ENCODE peak calls at places on chromosomes 6 and 20, in five cellular contexts. P is K562, Z is cardiac fibroblast, T is PC-9, U is fibroblast of the aortic adventitia. L is an unnamed sample.

GRCh38 chr6:13554929-13555333 is 19.5 kb upstream of the SIRT5 start:
- DNase-seq in U (peak), Z (peak), P (no peak), T (peak), L (peak)

GRCh38 chr6:147648936-147649335 is 140.4 kb downstream of the SAMD5 start:
- DNase-seq in P (no peak), Z (no peak), U (no peak), T (no peak), L (no peak)

GRCh38 chr20:5703542-5704215 is 46.5 kb upstream of the SHLD1 start:
- DNase-seq in U (peak), T (no peak), Z (no peak), P (no peak), L (no peak)

GRCh38 chr6:40407239-40407638 is 179.9 kb downstream of the LRFN2 start:
- DNase-seq in P (no peak), Z (no peak), T (no peak), U (no peak), L (no peak)

GRCh38 chr6:2718334-2719052 is 32.2 kb downstream of the MYLK4 start:
- DNase-seq in Z (peak), T (no peak), U (peak), P (no peak), L (no peak)

GRCh38 chr6:35238843-35239289 is 20.7 kb upstream of the ZNF76 start:
- DNase-seq in P (no peak), Z (peak), U (peak), T (no peak), L (no peak)

GRCh38 chr6:33000053-33000452 is 9.3 kb downstream of the HLA-DOA start:
- DNase-seq in U (no peak), Z (no peak), T (no peak), P (no peak), L (no peak)

GRCh38 chr6:100633096-100633766 is 168.5 kb upstream of the SIM1 start:
- DNase-seq in U (peak), T (peak), Z (peak), P (no peak), L (no peak)

GRCh38 chr20:46084805-46085792 is 4.7 kb downstream of the NCOA5 start:
- DNase-seq in P (no peak), T (no peak), Z (peak), U (peak), L (no peak)

GRCh38 chr6:13457577-13457976 is 29.8 kb downstream of the GFOD1 start:
- DNase-seq in Z (no peak), P (no peak), T (no peak), U (peak), L (no peak)

GRCh38 chr6:103797738-103798137 is 1062.0 kb downstream of the HACE1 start:
- DNase-seq in Z (peak), U (peak), P (no peak), T (no peak), L (no peak)

GRCh38 chr6:32118782-32119628 is 9.0 kb downstream of the ATF6B start:
- DNase-seq in T (peak), Z (peak), U (peak), P (peak), L (peak)

GRCh38 chr20:16747291-16747811 is 807 bp upstream of the OTOR start:
- DNase-seq in U (no peak), T (no peak), P (no peak), Z (no peak), L (no peak)

GRCh38 chr6:25302156-25302555 is 23.0 kb downstream of the CARMIL1 start:
- DNase-seq in U (peak), Z (no peak), P (no peak), T (no peak), L (no peak)

GRCh38 chr6:112337209-112337638 is 9.9 kb upstream of the RFPL4B start:
- DNase-seq in U (peak), P (no peak), Z (peak), T (peak), L (peak)

GRCh38 chr20:13342469-13343242 is 121.6 kb downstream of the ISM1 start:
- DNase-seq in Z (no peak), P (no peak), T (no peak), U (no peak), L (no peak)

GRCh38 chr20:62377615-62378085 is 9.3 kb upstream of the RPS21 start:
- DNase-seq in P (no peak), Z (no peak), U (no peak), T (peak), L (no peak)

GRCh38 chr20:33002087-33002808 is 2.0 kb downstream of the SUN5 start:
- DNase-seq in T (no peak), Z (no peak), U (no peak), P (no peak), L (no peak)

GRCh38 chr6:7404546-7404945 is 14.9 kb downstream of the RIOK1 start:
- DNase-seq in U (no peak), Z (no peak), T (no peak), P (no peak), L (no peak)

GRCh38 chr6:27332692-27333641 is 20.9 kb upstream of the POM121L2 start:
- DNase-seq in T (peak), P (peak), U (peak), Z (peak), L (peak)

GRCh38 chr6:33872761-33873160 is 69.0 kb upstream of the MLN start:
- DNase-seq in U (no peak), P (no peak), T (no peak), Z (no peak), L (no peak)

GRCh38 chr6:13522639-13523038 is 35.2 kb upstream of the GFOD1 start:
- DNase-seq in P (no peak), T (no peak), Z (no peak), U (no peak), L (no peak)

GRCh38 chr20:37417146-37417856 is 71.4 kb downstream of the SRC start:
- DNase-seq in T (no peak), Z (no peak), U (peak), P (no peak), L (no peak)

GRCh38 chr20:32302507-32302872 is 25.0 kb downstream of the KIF3B start:
- DNase-seq in T (no peak), P (no peak), Z (no peak), U (no peak), L (no peak)

GRCh38 chr6:138035070-138035469 is 72.1 kb downstream of the PERP start:
- DNase-seq in T (peak), U (no peak), Z (no peak), P (no peak), L (no peak)

GRCh38 chr6:85449818-85450577 is at the start of gene NT5E:
- DNase-seq in T (peak), P (no peak), Z (peak), U (peak), L (peak)

GRCh38 chr20:40632346-40632976 is 56.6 kb downstream of the MAFB start:
- DNase-seq in U (no peak), P (no peak), T (no peak), Z (no peak), L (no peak)

GRCh38 chr6:33957391-33958207 is 153.8 kb upstream of the MLN start:
- DNase-seq in P (no peak), T (no peak), Z (no peak), U (no peak), L (no peak)

GRCh38 chr6:6515691-6516607 is 72.6 kb upstream of the LY86 start:
- DNase-seq in T (no peak), Z (no peak), P (no peak), U (no peak), L (no peak)

GRCh38 chr6:33856655-33857054 is 52.9 kb upstream of the MLN start:
- DNase-seq in Z (no peak), U (no peak), T (no peak), P (no peak), L (no peak)

GRCh38 chr6:106609699-106610098 is 19.6 kb downstream of the RTN4IP1 start:
- DNase-seq in P (no peak), Z (no peak), U (peak), T (peak), L (no peak)
- TF ChIP-seq CTCF in P (peak), Z (peak), U (peak), T (peak), L (peak)

GRCh38 chr6:36246511-36247268 is 23.2 kb upstream of the PNPLA1 start:
- DNase-seq in Z (no peak), U (no peak), T (no peak), P (no peak), L (no peak)

GRCh38 chr6:36243562-36244212 is 26.2 kb upstream of the PNPLA1 start:
- DNase-seq in T (no peak), U (no peak), P (no peak), Z (no peak), L (no peak)

GRCh38 chr6:36244641-36245280 is 25.1 kb upstream of the PNPLA1 start:
- DNase-seq in U (no peak), P (peak), Z (no peak), T (no peak), L (peak)

GRCh38 chr6:36247691-36248090 is 22.2 kb upstream of the PNPLA1 start:
- DNase-seq in T (no peak), Z (peak), P (no peak), U (peak), L (no peak)

DNA sequence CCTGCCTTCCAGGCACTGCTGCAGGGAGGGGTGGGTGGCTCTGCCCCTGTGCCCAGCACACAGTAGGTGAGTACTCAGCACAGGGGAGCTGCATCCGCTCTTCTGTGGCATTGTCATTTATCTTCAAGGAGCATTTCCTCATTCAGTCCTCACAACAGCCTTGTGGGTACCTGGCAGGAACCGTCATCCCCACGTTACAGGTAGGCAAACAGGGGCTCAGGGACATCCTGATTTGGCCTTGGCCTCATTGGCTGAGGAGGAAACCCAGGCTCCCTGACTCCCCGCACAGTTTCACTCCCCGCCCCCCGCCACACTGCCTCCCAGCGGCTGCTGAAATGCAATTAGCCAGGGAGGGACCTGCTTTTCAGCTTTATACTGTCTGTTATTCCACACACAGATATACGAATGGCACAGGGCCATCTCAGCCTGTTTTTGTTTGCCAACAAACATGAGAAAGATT is 24.3 kb upstream of the PNPLA1 start:
- DNase-seq in P (peak), Z (no peak), U (no peak), T (no peak), L (no peak)
- TF ChIP-seq CTCF in P (peak), Z (no peak), U (peak), T (no peak), L (no peak)

GRCh38 chr6:116514103-116514502 is 2.7 kb downstream of the CALHM5 start:
- DNase-seq in P (no peak), Z (no peak), U (no peak), T (no peak), L (no peak)

GRCh38 chr6:116512709-116513108 is 1.3 kb downstream of the CALHM5 start:
- DNase-seq in T (no peak), P (no peak), U (no peak), Z (no peak), L (no peak)

GRCh38 chr6:116513224-116513875 is 1.9 kb downstream of the CALHM5 start:
- DNase-seq in Z (no peak), T (no peak), U (no peak), P (no peak), L (no peak)

GRCh38 chr6:116512155-116512559 is 718 bp downstream of the CALHM5 start:
- DNase-seq in T (no peak), Z (peak), P (no peak), U (no peak), L (no peak)

GRCh38 chr6:116511424-116512131 is at the start of gene CALHM5:
- DNase-seq in U (peak), Z (peak), P (peak), T (no peak), L (no peak)
- TF ChIP-seq CTCF in U (peak), Z (peak), P (peak), T (peak), L (peak)

GRCh38 chr6:136371117-136371696 is 81.6 kb upstream of the BCLAF1 start:
- DNase-seq in P (no peak), Z (no peak), T (no peak), U (no peak), L (no peak)
- TF ChIP-seq CTCF in P (no peak), Z (no peak), T (no peak), U (no peak), L (no peak)

GRCh38 chr6:42393339-42393738 is 58.4 kb downstream of the TRERF1 start:
- DNase-seq in T (no peak), U (no peak), P (no peak), Z (no peak), L (peak)

GRCh38 chr6:42394881-42395620 is 56.7 kb downstream of the TRERF1 start:
- DNase-seq in T (no peak), Z (no peak), U (no peak), P (no peak), L (no peak)

GRCh38 chr6:42391441-42391840 is 60.3 kb downstream of the TRERF1 start:
- DNase-seq in U (no peak), Z (no peak), T (no peak), P (no peak), L (no peak)

GRCh38 chr6:42394151-42394550 is 57.6 kb downstream of the TRERF1 start:
- DNase-seq in U (no peak), T (no peak), P (no peak), Z (no peak), L (no peak)

DNA sequence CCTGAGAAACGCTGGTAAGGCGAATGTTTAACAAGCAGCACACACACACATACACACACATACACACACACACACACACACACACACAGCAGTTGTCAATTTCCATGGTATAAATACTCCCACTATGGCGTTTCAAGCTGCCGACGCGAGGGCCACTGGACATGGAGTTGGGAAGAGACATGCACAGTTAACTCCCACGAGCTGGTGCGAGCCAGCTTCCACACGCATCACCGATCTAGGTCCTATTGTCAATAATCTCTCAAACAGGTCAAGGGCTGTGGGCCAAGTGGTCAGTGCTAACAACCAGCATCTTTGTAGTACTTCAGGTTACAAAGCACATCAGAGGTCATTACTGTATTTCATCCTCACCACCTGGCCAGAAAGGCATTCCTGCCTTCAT is 58.9 kb downstream of the TRERF1 start:
- DNase-seq in U (no peak), Z (no peak), P (no peak), T (no peak), L (peak)
- TF ChIP-seq CTCF in U (no peak), Z (no peak), P (no peak), T (no peak), L (no peak)

GRCh38 chr6:37694259-37694658 is 3.4 kb downstream of the MDGA1 start:
- DNase-seq in P (no peak), Z (no peak), U (no peak), T (no peak), L (no peak)

GRCh38 chr6:37695273-37695672 is 2.4 kb downstream of the MDGA1 start:
- DNase-seq in U (no peak), Z (no peak), T (no peak), P (no peak), L (no peak)

GRCh38 chr6:37695857-37696219 is 1.8 kb downstream of the MDGA1 start:
- DNase-seq in P (no peak), Z (no peak), T (no peak), U (peak), L (peak)

GRCh38 chr6:37696841-37697735 is 595 bp downstream of the MDGA1 start:
- DNase-seq in Z (no peak), T (peak), U (peak), P (peak), L (peak)

DNA sequence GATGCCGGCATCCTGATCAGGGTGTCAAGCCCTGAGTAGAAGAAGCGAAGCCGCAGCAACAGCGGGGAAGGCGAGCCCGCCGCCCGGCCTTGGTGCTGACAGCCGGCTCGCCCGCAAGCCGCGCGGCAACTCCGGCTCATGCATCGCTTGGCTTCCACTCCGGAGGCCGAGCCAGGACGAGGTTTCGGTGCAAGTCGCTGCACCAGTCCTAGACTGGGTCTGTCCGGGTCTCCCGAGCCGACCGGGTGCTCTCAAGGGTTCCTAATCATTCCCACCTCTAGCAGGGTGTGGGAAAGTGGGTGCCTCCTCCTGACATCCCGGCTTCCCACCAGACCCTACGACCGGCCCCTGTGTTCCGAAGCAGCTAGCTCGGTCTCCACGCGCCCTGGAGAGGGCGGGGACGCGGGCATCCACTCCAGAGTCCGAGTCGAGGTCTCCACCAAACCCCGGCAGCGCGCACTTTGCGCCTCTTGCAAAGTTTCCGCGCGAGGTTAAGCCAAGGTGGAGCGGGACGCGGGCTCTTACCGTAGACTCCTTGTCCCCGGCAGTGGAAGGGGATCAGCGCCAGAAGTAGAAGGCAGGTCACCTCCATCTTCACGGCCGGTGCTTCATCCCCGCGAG is 1.4 kb downstream of the MDGA1 start:
- DNase-seq in U (peak), P (no peak), T (peak), Z (peak), L (peak)
- TF ChIP-seq CTCF in U (no peak), P (no peak), T (no peak), Z (no peak), L (no peak)

L was measured in nephron progenitor cell.